ENCODE peak calls at places on chromosomes 4 and X, in six cellular contexts. G is A549, U is brain microvascular endothelial cell, D is SJCRH30, A is esophagus muscularis mucosa, O is HCT116. S is an unnamed sample.

GRCh38 chr4:129342820-129343219 is 246.9 kb downstream of the C4orf33 start:
- DNase-seq in U (peak), O (no peak), A (no peak), G (peak), D (no peak), S (no peak)

GRCh38 chr4:145716661-145717200 is 36.8 kb downstream of the C4orf51 start:
- DNase-seq in G (no peak), D (no peak), O (no peak), A (no peak), U (no peak), S (no peak)

GRCh38 chrX:626745-627509 is 3.7 kb upstream of the SHOX start:
- DNase-seq in G (peak), O (no peak), D (peak), U (no peak), A (no peak), S (no peak)

GRCh38 chr4:3384771-3385701 is 56.7 kb upstream of the HGFAC start:
- DNase-seq in D (no peak), U (no peak), O (no peak), G (no peak), A (no peak), S (no peak)

GRCh38 chr4:102878901-102879300 is 10.1 kb downstream of the CISD2 start:
- DNase-seq in O (no peak), U (peak), D (no peak), A (no peak), G (no peak), S (no peak)

GRCh38 chr4:118918388-118918787 is 29.7 kb downstream of the SYNPO2 start:
- DNase-seq in D (no peak), O (no peak), A (no peak), U (peak), G (peak), S (no peak)

GRCh38 chr4:169070895-169071218 is 60.8 kb upstream of the CBR4 start:
- DNase-seq in D (peak), A (no peak), U (no peak), G (peak), O (no peak), S (no peak)

GRCh38 chrX:39012561-39013209 is 211.4 kb downstream of the MID1IP1 start:
- DNase-seq in A (no peak), O (no peak), G (no peak), D (peak), U (no peak), S (no peak)

GRCh38 chr4:85544751-85545150 is 69.8 kb downstream of the ARHGAP24 start:
- DNase-seq in O (no peak), G (no peak), D (no peak), U (no peak), A (no peak), S (no peak)

GRCh38 chrX:75609361-75609760 is 86.5 kb upstream of the ZDHHC15 start:
- DNase-seq in A (no peak), D (no peak), U (no peak), O (no peak), G (no peak), S (no peak)

GRCh38 chrX:13179100-13179499 is 134.7 kb upstream of the FAM9C start:
- DNase-seq in U (no peak), O (no peak), A (no peak), D (no peak), G (no peak), S (no peak)

GRCh38 chrX:45803383-45803921 is 602.8 kb upstream of the DIPK2B start:
- DNase-seq in G (peak), U (peak), A (no peak), O (peak), D (no peak), S (no peak)

GRCh38 chrX:132375941-132376340 is 112.9 kb downstream of the MBNL3 start:
- DNase-seq in G (peak), O (no peak), D (no peak), U (no peak), A (no peak), S (no peak)

GRCh38 chrX:19649227-19650009 is 134.1 kb upstream of the MAP3K15 start:
- DNase-seq in G (no peak), A (no peak), U (no peak), D (no peak), O (no peak), S (no peak)

GRCh38 chr4:83606898-83607297 is 71.0 kb downstream of the GPAT3 start:
- DNase-seq in A (no peak), U (no peak), G (no peak), D (no peak), O (no peak), S (no peak)

GRCh38 chr4:94595880-94596483 is 144.2 kb downstream of the PDLIM5 start:
- DNase-seq in U (no peak), D (peak), G (peak), A (no peak), O (peak), S (no peak)

GRCh38 chr4:139115226-139115625 is 61.8 kb downstream of the ELF2 start:
- DNase-seq in A (no peak), D (no peak), U (no peak), O (no peak), G (no peak), S (no peak)

GRCh38 chrX:31832263-31832662 is 760.4 kb upstream of the FTHL17 start:
- DNase-seq in A (no peak), O (no peak), G (no peak), D (peak), U (no peak), S (no peak)

GRCh38 chr4:108031427-108032083 is 41.9 kb downstream of the HADH start:
- DNase-seq in G (no peak), O (no peak), U (no peak), D (no peak), A (no peak), S (no peak)

GRCh38 chr4:5784021-5784420 is 73.0 kb downstream of the EVC start:
- DNase-seq in A (no peak), U (no peak), D (no peak), G (no peak), O (no peak), S (no peak)

GRCh38 chr4:187470061-187470460 is 525.5 kb upstream of the ZFP42 start:
- DNase-seq in G (no peak), A (peak), U (no peak), O (no peak), D (no peak), S (no peak)

GRCh38 chrX:130106071-130106470 is 4.2 kb downstream of the ELF4 start:
- DNase-seq in A (no peak), D (no peak), G (no peak), U (no peak), O (no peak), S (no peak)

GRCh38 chr4:25162566-25162965 is 2.3 kb upstream of the SEPSECS start:
- DNase-seq in G (no peak), U (no peak), O (no peak), A (no peak), D (no peak), S (no peak)

GRCh38 chr4:2932951-2933565 is 30.1 kb downstream of the NOP14 start:
- DNase-seq in D (no peak), A (no peak), G (no peak), O (no peak), U (no peak), S (no peak)

GRCh38 chr4:185088899-185089298 is 54.2 kb upstream of the SLC25A4 start:
- DNase-seq in U (no peak), O (no peak), D (no peak), A (no peak), G (no peak), S (no peak)

GRCh38 chrX:87621697-87622096 is 104.1 kb downstream of the KLHL4 start:
- DNase-seq in A (no peak), O (no peak), G (no peak), U (peak), D (peak), S (peak)

GRCh38 chr4:95981591-95981990 is 141.7 kb downstream of the PDHA2 start:
- DNase-seq in D (no peak), U (no peak), O (no peak), A (no peak), G (no peak), S (no peak)

GRCh38 chr4:110620352-110621327 is 2.2 kb downstream of the PITX2 start:
- DNase-seq in D (peak), U (no peak), G (no peak), A (no peak), O (no peak), S (no peak)

GRCh38 chr4:53505947-53506346 is 85.3 kb downstream of the LNX1 start:
- DNase-seq in G (no peak), O (no peak), D (no peak), U (peak), A (no peak), S (no peak)

GRCh38 chr4:41384992-41385391 is 128.3 kb downstream of the UCHL1 start:
- DNase-seq in O (no peak), U (no peak), D (peak), A (no peak), G (no peak), S (peak)

GRCh38 chr4:3369781-3370660 is 71.7 kb upstream of the HGFAC start:
- DNase-seq in U (peak), G (no peak), O (no peak), A (peak), D (peak), S (no peak)

GRCh38 chr4:104811727-104812126 is 317.0 kb upstream of the CXXC4 start:
- DNase-seq in U (no peak), O (no peak), G (no peak), D (peak), A (no peak), S (no peak)

GRCh38 chr4:152894673-152895072 is 41.5 kb upstream of the FHDC1 start:
- DNase-seq in A (no peak), D (no peak), G (no peak), O (peak), U (peak), S (no peak)

GRCh38 chr4:29708473-29708872 is 1011.7 kb upstream of the PCDH7 start:
- DNase-seq in D (peak), A (no peak), O (no peak), U (no peak), G (no peak), S (no peak)

GRCh38 chr4:184250795-184251679 is 33.4 kb upstream of the ENPP6 start:
- DNase-seq in A (no peak), G (peak), U (peak), O (peak), D (peak), S (no peak)

GRCh38 chr4:78567502-78568075 is 16.0 kb downstream of the ANXA3 start:
- DNase-seq in G (no peak), O (no peak), D (no peak), A (no peak), U (no peak), S (no peak)
- H3K27ac ChIP-seq in G (peak), O (peak), D (no peak), A (peak), U (no peak), S (no peak)

DNA sequence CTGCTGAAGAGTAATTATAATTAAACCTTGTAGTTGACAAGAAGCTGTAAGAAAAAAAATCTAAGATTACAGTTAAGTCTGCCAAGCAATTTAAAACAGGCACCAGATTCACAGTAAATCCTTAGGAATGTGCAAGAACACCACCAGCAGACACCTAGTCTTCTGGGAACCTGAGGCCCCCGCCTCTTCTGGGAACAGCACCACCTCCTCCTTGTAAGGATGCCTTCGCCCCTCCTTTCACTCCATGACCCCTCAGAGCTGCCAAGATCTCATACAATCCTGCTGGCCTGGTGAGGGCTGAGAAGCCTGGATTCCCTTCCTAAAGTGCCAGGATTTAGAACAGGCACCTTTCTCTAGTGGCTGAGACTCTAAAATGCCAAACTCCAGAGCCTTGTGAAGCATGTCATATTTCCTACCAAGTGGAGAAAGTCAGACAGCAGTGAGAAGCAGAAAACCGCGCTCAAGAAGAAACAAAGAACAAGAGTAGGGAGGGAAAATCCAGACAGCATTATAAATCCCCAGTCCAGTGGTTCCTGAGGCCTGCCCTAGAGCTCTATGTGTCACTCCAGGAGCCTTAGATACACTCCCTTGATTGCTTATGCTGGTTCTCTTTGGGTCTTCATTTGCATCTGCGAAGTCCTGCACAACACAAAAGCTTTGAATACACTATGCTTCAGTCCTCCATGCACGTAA is 166.4 kb downstream of the TSPAN5 start:
- DNase-seq in G (no peak), U (no peak), O (no peak), A (no peak), D (no peak), S (no peak)
- H3K27ac ChIP-seq in G (no peak), U (no peak), O (no peak), A (peak), D (no peak), S (no peak)

GRCh38 chr4:1244978-1245471 is 3.9 kb downstream of the CTBP1 start:
- DNase-seq in D (no peak), G (no peak), U (no peak), A (no peak), O (no peak), S (no peak)

GRCh38 chr4:1244081-1244977 is 4.6 kb downstream of the CTBP1 start:
- DNase-seq in O (no peak), A (no peak), G (no peak), U (no peak), D (no peak), S (no peak)

GRCh38 chr4:1246901-1247810 is 1.8 kb downstream of the CTBP1 start:
- DNase-seq in U (no peak), D (peak), A (no peak), O (no peak), G (no peak), S (no peak)

GRCh38 chr4:1246111-1246881 is 2.6 kb downstream of the CTBP1 start:
- DNase-seq in U (no peak), A (no peak), G (no peak), O (no peak), D (no peak), S (no peak)

GRCh38 chr4:1245481-1246051 is 3.4 kb downstream of the CTBP1 start:
- DNase-seq in A (no peak), G (no peak), O (no peak), D (no peak), U (no peak), S (no peak)
- H3K27ac ChIP-seq in A (peak), G (no peak), O (no peak), D (no peak), U (no peak), S (no peak)

GRCh38 chr4:16865209-16865896 is 33.1 kb downstream of the LDB2 start:
- DNase-seq in O (no peak), A (no peak), U (no peak), D (no peak), G (no peak), S (no peak)
- H3K27ac ChIP-seq in O (no peak), A (peak), U (no peak), D (no peak), G (no peak), S (no peak)